ENCODE peak calls at places on chromosomes 5 and 9, in four cellular contexts. M, N, I and J are unnamed samples. For H3K36me3 and H3K9me3, the result is how much of the 10 kb centered on the place peaks cover.

GRCh38 chr5:57174128-57174849 is 430 bp downstream of the GPBP1 start:
- DNase-seq in I (peak), M (no peak), N (peak), J (peak)

GRCh38 chr5:32021771-32022170 is 152.3 kb downstream of the GOLPH3 start:
- DNase-seq in I (no peak), N (no peak), M (no peak), J (no peak)

GRCh38 chr5:172321593-172321992 is 38.0 kb upstream of the UBTD2 start:
- DNase-seq in N (no peak), I (no peak), M (no peak), J (no peak)

GRCh38 chr5:179152941-179153340 is 92.8 kb downstream of the ZNF354C start:
- DNase-seq in I (no peak), M (peak), N (no peak), J (no peak)

GRCh38 chr5:180633283-180634177 is 15.9 kb downstream of the FLT4 start:
- DNase-seq in M (no peak), N (no peak), I (no peak), J (no peak)

GRCh38 chr5:761854-762685 is 22.5 kb downstream of the ZDHHC11B start:
- DNase-seq in I (no peak), N (no peak), M (no peak), J (no peak)

GRCh38 chr5:58459276-58459859 is 518 bp downstream of the PLK2 start:
- DNase-seq in I (peak), N (peak), M (no peak), J (peak)

GRCh38 chr5:109387408-109387974 is 22.3 kb downstream of the PJA2 start:
- DNase-seq in I (no peak), N (no peak), M (no peak), J (no peak)

GRCh38 chr9:13278368-13279246 is 885 bp downstream of the MPDZ start:
- DNase-seq in M (peak), I (peak), N (no peak), J (no peak)

GRCh38 chr9:135772056-135773042 is 70.4 kb downstream of the KCNT1 start:
- DNase-seq in I (no peak), M (no peak), N (peak), J (no peak)

GRCh38 chr9:132074736-132075135 is 4.9 kb downstream of the MED27 start:
- DNase-seq in I (no peak), M (no peak), N (no peak), J (no peak)

GRCh38 chr5:119022017-119022745 is 33.8 kb upstream of the DTWD2 start:
- DNase-seq in I (no peak), N (peak), M (no peak), J (peak)

GRCh38 chr5:81856948-81857928 is 106.3 kb upstream of the SSBP2 start:
- DNase-seq in M (peak), I (peak), N (peak), J (no peak)

GRCh38 chr5:147327421-147327820 is 92.6 kb downstream of the STK32A start:
- DNase-seq in I (no peak), N (no peak), M (no peak), J (no peak)

GRCh38 chr9:127178646-127179632 is 56.5 kb upstream of the ANGPTL2 start:
- DNase-seq in N (no peak), M (peak), I (peak), J (no peak)

GRCh38 chr9:97570899-97571298 is 62.3 kb downstream of the TSTD2 start:
- DNase-seq in M (no peak), N (no peak), I (no peak), J (no peak)

GRCh38 chr5:40414922-40415321 is 264.8 kb upstream of the PTGER4 start:
- DNase-seq in M (no peak), I (no peak), N (no peak), J (no peak)

GRCh38 chr9:110047232-110047954 is 160.6 kb downstream of the C9orf152 start:
- DNase-seq in N (no peak), I (no peak), M (no peak), J (no peak)

GRCh38 chr5:75568202-75568601 is 43.1 kb upstream of the ANKDD1B start:
- DNase-seq in I (no peak), N (no peak), M (no peak), J (no peak)

GRCh38 chr5:72498284-72498683 is 8.9 kb downstream of the ZNF366 start:
- DNase-seq in I (no peak), N (no peak), M (no peak), J (no peak)

GRCh38 chr9:90919883-90920282 is 118.3 kb downstream of the SYK start:
- DNase-seq in I (no peak), N (no peak), M (peak), J (no peak)

GRCh38 chr9:90914196-90914595 is 112.6 kb downstream of the SYK start:
- DNase-seq in I (no peak), N (no peak), M (no peak), J (no peak)

GRCh38 chr9:90915693-90916092 is 114.1 kb downstream of the SYK start:
- DNase-seq in I (peak), M (no peak), N (peak), J (peak)

GRCh38 chr9:90914868-90915483 is 113.4 kb downstream of the SYK start:
- DNase-seq in M (peak), I (peak), N (peak), J (peak)

DNA sequence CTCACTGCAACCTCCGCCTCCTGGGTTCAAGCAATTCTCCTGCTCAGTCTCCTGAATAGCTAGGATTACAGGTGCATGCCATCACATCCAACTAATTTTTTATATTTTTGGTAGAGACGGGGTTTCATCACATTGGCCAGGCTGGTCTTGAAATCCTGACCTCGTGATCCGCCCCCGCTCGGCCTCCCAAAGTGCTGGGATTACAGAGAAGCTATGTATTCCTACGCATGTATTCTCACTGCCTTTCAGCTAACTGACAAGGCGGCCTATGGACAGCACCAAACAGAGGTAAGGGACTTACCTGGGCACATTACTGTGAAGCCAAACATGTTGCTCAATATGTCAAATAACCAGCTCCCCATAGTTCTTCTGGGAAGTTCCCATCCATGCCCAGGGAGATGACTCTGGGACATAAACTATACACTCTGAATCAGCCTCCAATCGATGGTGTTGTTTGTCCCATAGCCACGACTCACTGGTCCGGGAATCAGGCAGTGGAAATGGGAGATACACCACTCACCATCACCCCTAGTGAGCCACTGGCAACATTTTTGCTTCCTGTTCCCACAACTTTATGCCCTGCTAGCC is 114.6 kb downstream of the SYK start:
- DNase-seq in N (no peak), I (no peak), M (no peak), J (no peak)
- H3K4me3 ChIP-seq in N (no peak), I (no peak), M (no peak), J (no peak)

GRCh38 chr5:154824070-154824469 is 26.3 kb downstream of the FAXDC2 start:
- DNase-seq in M (no peak), N (no peak), I (no peak), J (no peak)
- H3K36me3 ChIP-seq in M (half or more), N (under half), I (under half), J (under half)

GRCh38 chr5:141419074-141419880 is 1.6 kb upstream of the PCDHGA11 start:
- DNase-seq in M (no peak), I (no peak), N (no peak), J (no peak)

GRCh38 chr5:141420855-141421488 is at the start of gene PCDHGA11:
- DNase-seq in M (no peak), I (no peak), N (peak), J (no peak)

GRCh38 chr5:141422742-141423291 is 2.0 kb downstream of the PCDHGA11 start:
- DNase-seq in N (no peak), I (no peak), M (no peak), J (no peak)

GRCh38 chr5:141421489-141421855 is 621 bp downstream of the PCDHGA11 start:
- DNase-seq in M (no peak), I (no peak), N (no peak), J (no peak)
- H3K9me3 ChIP-seq in M (half or more), I (half or more), N (under half), J (under half)

DNA sequence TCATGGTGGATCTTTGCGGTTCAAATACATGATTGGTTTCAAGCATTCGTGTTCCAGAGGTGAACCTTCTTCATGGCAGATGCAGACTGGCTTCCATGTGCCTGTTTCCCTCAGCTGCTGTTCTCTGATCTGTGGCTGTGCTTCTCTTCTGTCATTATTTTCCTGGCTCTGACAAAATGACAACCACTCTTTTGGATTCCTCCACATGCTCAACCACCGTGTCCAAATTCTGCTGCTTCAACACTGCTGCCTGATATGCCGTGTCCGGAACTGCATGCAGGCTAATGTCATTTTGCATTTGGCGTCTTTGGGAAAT is 368.7 kb upstream of the ZNF608 start:
- DNase-seq in N (no peak), M (no peak), I (no peak), J (no peak)
- H3K4me3 ChIP-seq in N (no peak), M (no peak), I (no peak), J (no peak)

DNA sequence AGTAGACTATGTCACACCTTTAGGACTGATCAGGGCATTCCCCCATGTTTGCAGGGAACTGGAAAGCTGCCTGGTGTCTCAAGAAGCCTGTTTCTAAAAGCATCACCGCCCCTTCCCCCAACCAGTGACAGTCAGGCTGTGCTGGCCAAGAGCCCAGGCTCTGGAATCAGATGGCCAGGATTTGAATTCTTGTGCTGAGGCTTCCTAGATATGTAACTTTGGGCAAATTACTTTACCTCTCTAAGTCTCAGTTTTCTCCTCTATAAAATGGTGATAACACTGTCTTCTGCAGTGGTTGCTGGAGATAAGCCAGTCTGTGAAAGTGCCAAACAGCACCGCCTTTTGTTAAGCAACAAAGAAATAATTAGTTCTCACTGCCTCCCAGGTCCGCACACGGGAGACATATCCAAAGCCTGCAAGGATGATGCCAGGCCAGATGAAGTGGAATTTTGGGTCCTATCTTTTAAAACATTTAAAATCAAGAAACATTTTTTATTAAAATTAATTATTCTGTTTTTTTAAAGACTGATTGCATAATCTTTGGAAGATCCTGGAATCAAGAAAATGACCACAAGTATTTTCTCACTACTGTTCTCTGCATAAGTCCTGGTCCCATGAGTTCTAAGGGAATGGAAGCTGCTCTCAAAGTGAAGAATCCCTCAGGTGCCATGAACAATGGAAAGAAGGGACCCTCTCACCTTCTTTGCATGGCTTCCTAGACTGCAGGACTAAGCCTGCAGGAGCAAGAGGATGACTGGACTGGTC is 13.9 kb downstream of the SLC31A2 start:
- DNase-seq in I (no peak), N (no peak), M (peak), J (no peak)
- H3K36me3 ChIP-seq in I (under half), N (under half), M (half or more), J (under half)

GRCh38 chr5:2464141-2464540 is 287.3 kb downstream of the IRX2 start:
- DNase-seq in I (no peak), M (no peak), N (no peak), J (no peak)

GRCh38 chr5:2462026-2462691 is 289.3 kb downstream of the IRX2 start:
- DNase-seq in I (no peak), N (no peak), M (no peak), J (no peak)

GRCh38 chr5:2455878-2456277 is 295.6 kb downstream of the IRX2 start:
- DNase-seq in N (no peak), M (no peak), I (no peak), J (no peak)

GRCh38 chr5:2465383-2465782 is 286.1 kb downstream of the IRX2 start:
- DNase-seq in N (no peak), M (no peak), I (no peak), J (no peak)

DNA sequence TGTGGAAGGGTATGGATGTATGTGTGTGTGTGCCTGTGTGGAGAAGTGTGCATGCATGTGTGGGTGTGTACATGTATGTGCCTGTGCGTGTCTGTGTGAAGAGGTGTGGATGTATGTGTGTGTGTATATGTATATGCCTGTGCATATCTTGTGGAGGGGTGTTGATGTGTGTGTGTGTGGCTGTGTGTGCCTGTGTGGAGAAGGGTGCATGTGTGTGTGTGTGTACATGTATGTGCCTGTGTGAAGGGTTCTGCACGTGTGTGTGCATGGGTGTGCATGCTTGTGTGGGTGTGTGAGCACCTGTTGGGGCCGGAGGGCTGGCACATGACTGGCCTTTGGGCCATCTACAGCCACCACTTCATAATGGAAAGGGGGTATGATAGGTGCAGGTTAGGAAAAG is 291.4 kb downstream of the IRX2 start:
- DNase-seq in I (no peak), N (no peak), M (no peak), J (no peak)
- H3K9me3 ChIP-seq in I (under half), N (under half), M (under half), J (under half)

GRCh38 chr5:44808435-44809214 is at the start of gene MRPS30:
- DNase-seq in I (peak), N (peak), M (peak), J (peak)
- H3K4me3 ChIP-seq in I (peak), N (peak), M (peak), J (peak)

GRCh38 chr9:91720313-91720712 is 229.7 kb downstream of the ROR2 start:
- DNase-seq in M (no peak), N (no peak), I (no peak), J (no peak)
- H3K36me3 ChIP-seq in M (under half), N (under half), I (under half), J (under half)

GRCh38 chr9:92247296-92247695 is 46.2 kb downstream of the IARS1 start:
- DNase-seq in M (no peak), N (no peak), I (no peak), J (no peak)
- H3K9me3 ChIP-seq in M (under half), N (under half), I (under half), J (under half)